ENCODE peak calls at places on chromosomes 4 and X, in five cellular contexts. H is NCI-H1105, T is left colon, D is fibroblast of the conjunctiva, P is Right ventricle myocardium superior. C is an unnamed sample.

GRCh38 chr4:110636231-110636676 is 13.4 kb upstream of the PITX2 start:
- DNase-seq in H (no peak), T (no peak), D (no peak), P (no peak), C (no peak)

GRCh38 chr4:99868126-99868596 is 26.1 kb downstream of the LAMTOR3 start:
- DNase-seq in H (no peak), T (no peak), D (peak), P (no peak), C (peak)

GRCh38 chr4:75490155-75490554 is 24.0 kb downstream of the RCHY1 start:
- DNase-seq in H (peak), T (no peak), D (no peak), P (no peak), C (peak)

GRCh38 chr4:180751009-180751408 is 1492.2 kb upstream of the TENM3 start:
- DNase-seq in H (no peak), T (no peak), D (peak), P (no peak), C (peak)

GRCh38 chrX:133580630-133581029 is 165.3 kb upstream of the GPC4 start:
- DNase-seq in H (no peak), T (no peak), D (peak), P (no peak), C (peak)

GRCh38 chr4:38930199-38930598 is 62.6 kb downstream of the FAM114A1 start:
- DNase-seq in H (no peak), T (no peak), D (no peak), P (no peak), C (no peak)

GRCh38 chrX:12241026-12241425 is 102.8 kb downstream of the FRMPD4 start:
- DNase-seq in H (no peak), T (no peak), D (no peak), P (no peak), C (no peak)

GRCh38 chr4:84167579-84167978 is 331.5 kb downstream of the NKX6-1 start:
- DNase-seq in H (no peak), T (no peak), D (no peak), P (no peak), C (no peak)

GRCh38 chrX:72621619-72622485 is 49.2 kb upstream of the HDAC8 start:
- DNase-seq in H (no peak), T (no peak), D (no peak), P (no peak), C (peak)

GRCh38 chr4:157978680-157979361 is 194.0 kb downstream of the GASK1B start:
- DNase-seq in H (peak), T (no peak), D (peak), P (peak), C (peak)

GRCh38 chr4:157114671-157115070 is 38.7 kb downstream of the GLRB start:
- DNase-seq in H (no peak), T (no peak), D (no peak), P (no peak), C (no peak)

GRCh38 chrX:36957425-36958328 is 50.5 kb upstream of the FAM47C start:
- DNase-seq in H (no peak), T (no peak), D (no peak), P (no peak), C (no peak)

GRCh38 chrX:39907964-39908616 is 189.7 kb downstream of the BCOR start:
- DNase-seq in H (no peak), T (no peak), D (peak), P (peak), C (peak)

GRCh38 chr4:52704133-52704532 is 45.0 kb upstream of the USP46 start:
- DNase-seq in H (peak), T (no peak), D (no peak), P (no peak), C (no peak)

GRCh38 chrX:103012945-103013344 is 51.0 kb downstream of the BEX1 start:
- DNase-seq in H (no peak), T (no peak), D (no peak), P (no peak), C (no peak)

GRCh38 chrX:34130980-34131744 is 952 bp downstream of the FAM47A start:
- DNase-seq in H (no peak), T (no peak), D (no peak), P (no peak), C (no peak)

GRCh38 chr4:41933997-41934812 is 1.0 kb upstream of the TMEM33 start:
- DNase-seq in H (no peak), T (no peak), D (no peak), P (peak), C (no peak)

GRCh38 chr4:184616633-184617471 is 32.4 kb downstream of the CASP3 start:
- DNase-seq in H (no peak), T (no peak), D (no peak), P (no peak), C (no peak)

GRCh38 chr4:2265113-2266110 is 3.5 kb upstream of the MXD4 start:
- DNase-seq in H (no peak), T (no peak), D (no peak), P (peak), C (no peak)

GRCh38 chrX:66728818-66729271 is 90.0 kb upstream of the EDA2R start:
- DNase-seq in H (no peak), T (peak), D (peak), P (peak), C (peak)

GRCh38 chr4:138439143-138439581 is 197.0 kb upstream of the SLC7A11 start:
- DNase-seq in H (no peak), T (no peak), D (no peak), P (no peak), C (peak)

GRCh38 chr4:146340798-146341197 is 126.5 kb downstream of the REELD1 start:
- DNase-seq in H (no peak), T (no peak), D (peak), P (no peak), C (peak)

GRCh38 chr4:72629540-72629939 is 60.5 kb upstream of the ADAMTS3 start:
- DNase-seq in H (no peak), T (no peak), D (no peak), P (no peak), C (peak)

GRCh38 chr4:180860136-180860720 is 1383.0 kb upstream of the TENM3 start:
- DNase-seq in H (no peak), T (no peak), D (no peak), P (no peak), C (no peak)

GRCh38 chr4:71659979-71660378 is 123.9 kb downstream of the GC start:
- DNase-seq in H (no peak), T (no peak), D (no peak), P (no peak), C (no peak)

GRCh38 chr4:68324509-68325262 is 25.2 kb downstream of the YTHDC1 start:
- DNase-seq in H (no peak), T (no peak), D (no peak), P (no peak), C (no peak)

GRCh38 chr4:138789796-138790195 is 225.8 kb upstream of the NOCT start:
- DNase-seq in H (no peak), T (no peak), D (no peak), P (no peak), C (no peak)

GRCh38 chrX:3268804-3269203 is 77.6 kb downstream of the MXRA5 start:
- DNase-seq in H (no peak), T (no peak), D (no peak), P (no peak), C (no peak)

GRCh38 chr4:74618659-74619058 is 173.7 kb downstream of the AREG start:
- DNase-seq in H (no peak), T (no peak), D (no peak), P (no peak), C (peak)